ENCODE peak calls at places on chromosome 12, in five cellular contexts. E, G, T, Z and Y are unnamed samples.

GRCh38 chr12:94563261-94563660 is 87.1 kb downstream of the TMCC3 start:
- DNase-seq in E (no peak), G (no peak), T (no peak), Z (no peak), Y (no peak)

GRCh38 chr12:66503746-66504145 is 175.1 kb downstream of the GRIP1 start:
- DNase-seq in T (no peak), E (no peak), Z (no peak), G (no peak), Y (no peak)

GRCh38 chr12:130014485-130014807 is 110.6 kb upstream of the TMEM132D start:
- DNase-seq in T (no peak), E (peak; percentile 20), Z (no peak), G (no peak), Y (no peak)

GRCh38 chr12:50087995-50088394 is 2.9 kb downstream of the SMARCD1 start:
- DNase-seq in T (no peak), G (no peak), Z (no peak), E (no peak), Y (peak; percentile 70)

GRCh38 chr12:712172-712863 is 40.1 kb upstream of the WNK1 start:
- DNase-seq in Z (no peak), G (no peak), T (no peak), E (no peak), Y (no peak)

GRCh38 chr12:53725824-53726223 is 1.4 kb downstream of the CALCOCO1 start:
- DNase-seq in E (no peak), T (no peak), Z (no peak), G (no peak), Y (no peak)

GRCh38 chr12:16449459-16449858 is 102.0 kb downstream of the MGST1 start:
- DNase-seq in G (no peak), E (no peak), T (no peak), Z (no peak), Y (no peak)

GRCh38 chr12:121806556-121807308 is 2.9 kb downstream of the SETD1B start:
- DNase-seq in Z (no peak), E (no peak), G (no peak), T (peak; percentile 38), Y (no peak)

GRCh38 chr12:46366771-46367170 is 5.8 kb downstream of the SLC38A2 start:
- DNase-seq in T (no peak), E (no peak), G (no peak), Z (no peak), Y (no peak)

GRCh38 chr12:54126696-54127537 is 61.9 kb downstream of the SMUG1 start:
- DNase-seq in Z (peak; percentile 55), G (no peak), T (no peak), E (peak; percentile 62), Y (no peak)

GRCh38 chr12:74988156-74988555 is 221.5 kb downstream of the KCNC2 start:
- DNase-seq in G (no peak), T (no peak), E (no peak), Z (no peak), Y (no peak)

GRCh38 chr12:50309950-50310349 is 26.6 kb upstream of the LIMA1 start:
- DNase-seq in Z (no peak), E (no peak), G (no peak), T (peak; percentile 38), Y (no peak)

GRCh38 chr12:954736-955135 is 5.2 kb upstream of the RAD52 start:
- DNase-seq in G (no peak), E (no peak), Z (no peak), T (no peak), Y (no peak)

GRCh38 chr12:118850244-118850825 is 131.0 kb upstream of the SRRM4 start:
- DNase-seq in Z (peak; percentile 5), G (no peak), T (peak; percentile 63), E (peak; percentile 81), Y (peak; percentile 22)

GRCh38 chr12:3255071-3255470 is 177.9 kb downstream of the TSPAN9 start:
- DNase-seq in T (no peak), G (no peak), Z (no peak), E (no peak), Y (no peak)

GRCh38 chr12:131452444-131452860 is 258.4 kb upstream of the SFSWAP start:
- DNase-seq in E (peak; percentile 65), G (no peak), Z (peak; percentile 35), T (peak; percentile 65), Y (peak; percentile 15)

GRCh38 chr12:50258167-50258551 is 25.2 kb downstream of the LIMA1 start:
- DNase-seq in G (no peak), T (no peak), Z (no peak), E (no peak), Y (no peak)

GRCh38 chr12:19223695-19224094 is 94.2 kb downstream of the PLEKHA5 start:
- DNase-seq in T (no peak), E (no peak), Z (no peak), G (no peak), Y (no peak)

GRCh38 chr12:52452101-52452500 is at the start of gene KRT6B:
- DNase-seq in T (no peak), G (no peak), Z (no peak), E (no peak), Y (no peak)

GRCh38 chr12:124736115-124737039 is 127.3 kb downstream of the SCARB1 start:
- DNase-seq in E (no peak), G (no peak), T (no peak), Z (no peak), Y (no peak)

GRCh38 chr12:31732926-31733548 is 4.2 kb upstream of the AMN1 start:
- DNase-seq in E (peak; percentile 42), T (peak; percentile 62), Z (peak; percentile 82), G (peak; percentile 64), Y (peak; percentile 70)

GRCh38 chr12:61993734-61994345 is 266.4 kb upstream of the USP15 start:
- DNase-seq in Z (no peak), T (peak; percentile 9), G (no peak), E (no peak), Y (peak; percentile 14)

GRCh38 chr12:39592295-39592694 is 27.3 kb downstream of the ABCD2 start:
- DNase-seq in G (no peak), T (no peak), E (no peak), Z (no peak), Y (peak; percentile 57)

GRCh38 chr12:1929985-1930815 is 11.7 kb upstream of the CACNA2D4 start:
- DNase-seq in T (no peak), E (no peak), G (no peak), Z (no peak), Y (no peak)

GRCh38 chr12:113757223-113758002 is 208.7 kb downstream of the RBM19 start:
- DNase-seq in T (no peak), G (no peak), Z (no peak), E (no peak), Y (no peak)

GRCh38 chr12:39431797-39432196 is 11.1 kb downstream of the KIF21A start:
- DNase-seq in G (no peak), T (no peak), Z (no peak), E (no peak), Y (no peak)

GRCh38 chr12:116492703-116493324 is 66.4 kb upstream of the MAP1LC3B2 start:
- DNase-seq in E (no peak), Z (peak; percentile 59), T (peak; percentile 83), G (no peak), Y (no peak)

GRCh38 chr12:107129315-107129930 is 36.1 kb upstream of the CRY1 start:
- DNase-seq in G (no peak), T (no peak), E (no peak), Z (no peak), Y (no peak)

GRCh38 chr12:107130830-107131760 is 37.7 kb upstream of the CRY1 start:
- DNase-seq in E (no peak), G (no peak), T (no peak), Z (no peak), Y (no peak)

GRCh38 chr12:107133462-107133861 is 40.1 kb upstream of the CRY1 start:
- DNase-seq in T (no peak), E (no peak), G (no peak), Z (no peak), Y (no peak)

GRCh38 chr12:107134558-107134957 is 41.2 kb upstream of the CRY1 start:
- DNase-seq in Z (peak; percentile 34), G (no peak), E (peak; percentile 64), T (peak; percentile 51), Y (peak; percentile 73)

DNA sequence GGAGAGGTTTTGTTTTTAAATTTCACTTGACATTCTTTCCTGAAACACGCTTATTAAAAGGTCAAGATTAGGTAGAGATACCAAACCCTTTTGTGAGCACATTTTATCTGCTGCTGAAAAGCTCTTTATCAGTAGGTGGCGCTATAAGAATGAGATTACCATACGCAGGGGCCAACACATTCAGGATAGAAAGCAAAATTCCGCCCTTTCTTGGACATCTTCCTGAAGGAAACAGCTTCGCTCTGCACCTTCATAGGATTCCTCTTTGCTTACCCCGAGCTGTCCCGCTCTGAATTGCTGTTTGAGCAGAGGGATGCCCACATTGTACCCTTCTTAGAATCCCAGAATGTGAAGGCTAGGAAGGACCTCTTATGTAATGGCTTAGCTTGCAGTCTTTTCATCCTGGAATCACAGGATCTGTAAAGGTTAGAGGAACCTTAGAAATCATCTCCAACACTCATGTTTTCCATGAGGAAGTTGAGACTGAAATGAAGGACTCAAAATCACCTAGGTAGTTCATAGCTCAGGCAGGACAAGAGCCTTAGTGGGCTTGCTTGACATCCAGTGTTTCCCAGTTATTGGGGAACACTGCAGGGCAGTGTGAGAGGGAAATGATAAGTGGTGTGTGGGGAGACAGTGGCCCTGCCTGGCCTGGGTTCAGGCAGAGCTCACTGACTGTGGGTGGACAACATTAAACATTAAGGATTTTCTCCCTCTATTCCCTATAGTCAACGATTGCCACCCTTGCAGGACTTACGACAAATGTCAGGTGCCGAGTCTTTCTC is 38.7 kb upstream of the CRY1 start:
- DNase-seq in G (no peak), E (no peak), Z (peak; percentile 76), T (peak; percentile 67), Y (peak; percentile 49)
- TF ChIP-seq ESRRA in G (no peak), E (no peak), Z (no peak), T (no peak), Y (no peak)

DNA sequence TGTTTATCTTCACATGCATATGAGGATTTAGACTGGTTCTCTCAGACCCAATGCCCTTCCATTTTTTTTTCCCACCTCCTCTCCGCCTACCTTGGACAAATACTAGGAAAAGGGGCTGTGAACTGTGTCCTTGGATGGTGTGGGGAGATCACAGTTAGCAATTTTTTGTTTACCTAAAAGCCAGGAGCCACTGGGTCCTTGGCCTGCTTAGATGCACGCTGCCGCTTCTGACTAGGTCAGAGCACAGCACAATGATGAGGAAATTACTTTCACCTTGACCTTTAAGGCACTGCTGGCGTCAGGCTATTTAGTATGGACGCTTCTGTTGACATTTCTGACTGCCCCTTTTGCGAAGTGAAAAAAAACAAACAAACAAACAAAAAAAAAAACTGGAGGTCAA is 1.9 kb downstream of the CCDC38 start:
- DNase-seq in G (no peak), Z (no peak), T (no peak), E (no peak), Y (peak; percentile 91)
- TF ChIP-seq ESRRA in G (no peak), Z (no peak), T (no peak), E (no peak), Y (peak; percentile 94)

GRCh38 chr12:6197996-6198395 is 2.2 kb upstream of the CD9 start:
- DNase-seq in T (no peak), E (peak; percentile 33), Z (no peak), G (no peak), Y (no peak)
- TF ChIP-seq ESRRA in T (no peak), E (no peak), Z (no peak), G (no peak), Y (no peak)

GRCh38 chr12:13564266-13564810 is 367.8 kb downstream of the EMP1 start:
- DNase-seq in E (no peak), Z (no peak), T (peak; percentile 7), G (no peak), Y (no peak)

GRCh38 chr12:13571035-13571434 is 374.5 kb downstream of the EMP1 start:
- DNase-seq in T (no peak), G (no peak), E (no peak), Z (no peak), Y (peak; percentile 83)

GRCh38 chr12:13573698-13574321 is 377.3 kb downstream of the EMP1 start:
- DNase-seq in E (no peak), Z (peak; percentile 21), G (no peak), T (no peak), Y (no peak)

GRCh38 chr12:13566286-13566685 is 369.8 kb downstream of the EMP1 start:
- DNase-seq in G (no peak), E (no peak), T (no peak), Z (no peak), Y (no peak)

GRCh38 chr12:13570005-13570694 is 373.6 kb downstream of the EMP1 start:
- DNase-seq in G (no peak), Z (no peak), E (no peak), T (no peak), Y (peak; percentile 39)
- TF ChIP-seq ESRRA in G (no peak), Z (no peak), E (no peak), T (no peak), Y (no peak)